ENCODE peak calls at places on chromosomes 5 and 9, in four cellular contexts. O is NCI-H1694 treated with DMSO at 0.1 percent for 48 hours; A is stimulated activated CD4-positive, alpha-beta T cell treated with anti-CD3 and anti-CD28 coated beads, Interleukin-2, amount 100 ng/mL, for 48 hours; N is astrocyte of the spinal cord. G is an unnamed sample.

GRCh38 chr5:172496671-172497371 is 42.5 kb upstream of the SH3PXD2B start:
- DNase-seq in O (no peak), A (no peak), N (peak), G (peak)

GRCh38 chr5:150540615-150541396 is 32.9 kb downstream of the NDST1 start:
- DNase-seq in O (no peak), A (no peak), N (peak), G (no peak)

GRCh38 chr9:19239955-19240354 is 9.5 kb downstream of the DENND4C start:
- DNase-seq in O (no peak), A (no peak), N (no peak), G (no peak)

GRCh38 chr5:180012316-180012715 is 59.2 kb downstream of the RNF130 start:
- DNase-seq in O (no peak), A (no peak), N (no peak), G (no peak)

GRCh38 chr5:157167219-157167621 is 1.2 kb upstream of the GARIN3 start:
- DNase-seq in O (no peak), A (no peak), N (peak), G (no peak)

GRCh38 chr5:76326559-76327351 is 76.3 kb upstream of the IQGAP2 start:
- DNase-seq in O (no peak), A (no peak), N (no peak), G (no peak)

GRCh38 chr9:123353984-123354591 is 1.9 kb upstream of the CRB2 start:
- DNase-seq in O (no peak), A (peak), N (peak), G (peak)

GRCh38 chr5:176692835-176693476 is 45.7 kb downstream of the TSPAN17 start:
- DNase-seq in O (no peak), A (no peak), N (no peak), G (no peak)

GRCh38 chr5:135605221-135605620 is 26.4 kb upstream of the CXCL14 start:
- DNase-seq in O (no peak), A (no peak), N (no peak), G (no peak)

GRCh38 chr9:87063883-87064282 is 116.6 kb upstream of the GAS1 start:
- DNase-seq in O (no peak), A (no peak), N (no peak), G (no peak)

GRCh38 chr9:134716067-134716466 is 74.5 kb downstream of the COL5A1 start:
- DNase-seq in O (no peak), A (no peak), N (no peak), G (peak)